ENCODE peak calls at places on chromosome 2, in four cellular contexts. V is H1, E is IMR-90, P is H9. G is an unnamed sample.

GRCh38 chr2:119431155-119431975 is at the start of gene TMEM37:
- DNase-seq in V (peak), E (peak), P (peak), G (peak)

GRCh38 chr2:13686262-13686661 is 946.3 kb upstream of the LRATD1 start:
- DNase-seq in V (no peak), E (no peak), P (no peak), G (no peak)

GRCh38 chr2:184444217-184444616 is 154.1 kb upstream of the ZNF804A start:
- DNase-seq in V (no peak), E (no peak), P (no peak), G (no peak)

GRCh38 chr2:228866781-228867180 is 404.3 kb downstream of the PID1 start:
- DNase-seq in V (no peak), E (no peak), P (no peak), G (no peak)

GRCh38 chr2:102599486-102599885 is 19.9 kb upstream of the SLC9A2 start:
- DNase-seq in V (no peak), E (no peak), P (peak), G (peak)

GRCh38 chr2:193907561-193907960 is 1712.8 kb upstream of the TMEFF2 start:
- DNase-seq in V (no peak), E (no peak), P (no peak), G (no peak)

GRCh38 chr2:216621292-216621691 is 11.9 kb upstream of the IGFBP2 start:
- DNase-seq in V (no peak), E (no peak), P (no peak), G (no peak)

GRCh38 chr2:129205766-129206165 is 773.7 kb upstream of the RAB6C start:
- DNase-seq in V (no peak), E (no peak), P (no peak), G (no peak)

GRCh38 chr2:194116861-194117260 is 1540.2 kb upstream of the SLC39A10 start:
- DNase-seq in V (no peak), E (no peak), P (no peak), G (no peak)

GRCh38 chr2:126655066-126655465 is 892 bp upstream of the GYPC start:
- DNase-seq in V (peak), E (peak), P (no peak), G (peak)

GRCh38 chr2:70851704-70852103 is 16.1 kb upstream of the CD207 start:
- DNase-seq in V (no peak), E (no peak), P (no peak), G (no peak)

GRCh38 chr2:223585691-223586090 is 16.5 kb downstream of the SCG2 start:
- DNase-seq in V (no peak), E (peak), P (no peak), G (no peak)

GRCh38 chr2:226118471-226119429 is 680.9 kb downstream of the IRS1 start:
- DNase-seq in V (no peak), E (peak), P (no peak), G (no peak)

GRCh38 chr2:123953848-123954247 is 71.2 kb upstream of the CNTNAP5 start:
- DNase-seq in V (no peak), E (peak), P (no peak), G (no peak)

GRCh38 chr2:240622631-240623235 is 2.5 kb upstream of the GPR35 start:
- DNase-seq in V (no peak), E (no peak), P (no peak), G (no peak)

GRCh38 chr2:232137748-232138147 is 176.2 kb downstream of the DIS3L2 start:
- DNase-seq in V (no peak), E (no peak), P (no peak), G (no peak)

GRCh38 chr2:29011650-29012060 is 30.6 kb downstream of the TOGARAM2 start:
- DNase-seq in V (no peak), E (no peak), P (no peak), G (no peak)

GRCh38 chr2:80475970-80476369 is 171.4 kb upstream of the LRRTM1 start:
- DNase-seq in V (no peak), E (no peak), P (no peak), G (no peak)

GRCh38 chr2:64608867-64609228 is 44.9 kb downstream of the SERTAD2 start:
- DNase-seq in V (peak), E (no peak), P (no peak), G (no peak)

GRCh38 chr2:46367286-46367685 is 70.1 kb downstream of the EPAS1 start:
- DNase-seq in V (no peak), E (peak), P (no peak), G (no peak)

GRCh38 chr2:45024600-45025291 is 15.5 kb upstream of the SIX2 start:
- DNase-seq in V (no peak), E (peak), P (no peak), G (peak)

GRCh38 chr2:55148269-55148668 is 83.8 kb downstream of the CLHC1 start:
- DNase-seq in V (no peak), E (peak), P (no peak), G (peak)

GRCh38 chr2:1750935-1751767 is 6.8 kb upstream of the PXDN start:
- DNase-seq in V (peak), E (peak), P (peak), G (peak)

GRCh38 chr2:74587664-74588277 is 33.3 kb downstream of the DOK1 start:
- DNase-seq in V (peak), E (peak), P (peak), G (peak)

GRCh38 chr2:38155025-38155424 is 79.1 kb upstream of the CYP1B1 start:
- DNase-seq in V (no peak), E (no peak), P (no peak), G (peak)

GRCh38 chr2:54438271-54438670 is 17.9 kb upstream of the SPTBN1 start:
- DNase-seq in V (no peak), E (no peak), P (no peak), G (no peak)

GRCh38 chr2:85678794-85679672 is 11.0 kb upstream of the SFTPB start:
- DNase-seq in V (peak), E (peak), P (peak), G (peak)

DNA sequence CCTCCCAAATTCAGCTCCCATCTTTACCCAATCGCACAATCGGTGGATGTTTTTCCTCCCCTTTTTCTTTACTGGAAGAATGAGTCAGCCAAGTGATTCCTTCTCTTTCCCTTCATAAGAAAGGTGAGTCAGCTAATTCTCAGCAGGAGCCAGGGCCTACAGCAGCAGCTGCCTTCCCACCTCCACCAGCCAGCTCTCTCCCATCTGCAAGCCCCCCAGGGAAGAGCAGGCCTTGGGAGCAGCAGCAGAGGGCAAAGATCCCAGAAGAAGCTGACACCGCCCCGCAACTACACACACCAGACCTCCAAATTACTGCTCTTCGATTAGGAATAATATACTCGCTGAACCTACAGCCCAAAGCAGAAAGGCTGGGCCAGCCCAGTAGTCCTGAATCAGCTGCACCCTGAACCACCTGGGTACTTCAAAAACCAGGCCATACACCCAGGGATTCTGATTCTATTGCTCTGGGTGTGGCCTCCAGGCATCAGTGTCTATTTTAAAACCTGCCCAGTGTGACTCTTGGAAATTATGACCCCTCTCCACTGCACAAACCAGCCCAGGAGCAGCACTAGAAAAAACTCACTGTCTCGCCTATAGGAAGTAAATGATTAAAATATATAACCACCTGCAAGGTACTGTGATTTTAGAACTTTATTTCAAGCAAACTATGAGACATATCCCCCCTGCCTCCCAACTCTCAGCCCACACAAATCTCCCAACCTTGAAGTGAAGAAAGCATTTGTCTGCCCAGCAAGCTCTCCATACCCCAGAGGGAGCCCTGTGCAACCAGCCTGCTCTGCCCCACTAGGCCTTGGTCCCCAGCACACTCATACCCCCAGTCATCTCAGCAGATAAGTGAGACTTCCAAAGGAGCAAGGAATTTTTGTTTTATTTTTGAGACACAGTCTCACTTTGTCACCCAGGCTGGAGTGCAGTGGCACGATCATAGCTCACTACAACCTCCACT is 7.3 kb downstream of the SFXN5 start:
- DNase-seq in V (peak), E (peak), P (peak), G (peak)
- H4K8ac ChIP-seq in V (no peak), E (peak), P (no peak), G (no peak)

GRCh38 chr2:187847245-187848208 is 293.3 kb upstream of the TFPI start:
- DNase-seq in V (no peak), E (no peak), P (no peak), G (no peak)

GRCh38 chr2:187842315-187842714 is 288.1 kb upstream of the TFPI start:
- DNase-seq in V (no peak), E (no peak), P (no peak), G (no peak)

GRCh38 chr2:187842978-187843847 is 289.0 kb upstream of the TFPI start:
- DNase-seq in V (no peak), E (peak), P (no peak), G (peak)
- H4K5ac ChIP-seq in V (no peak), E (no peak), P (no peak), G (no peak)

DNA sequence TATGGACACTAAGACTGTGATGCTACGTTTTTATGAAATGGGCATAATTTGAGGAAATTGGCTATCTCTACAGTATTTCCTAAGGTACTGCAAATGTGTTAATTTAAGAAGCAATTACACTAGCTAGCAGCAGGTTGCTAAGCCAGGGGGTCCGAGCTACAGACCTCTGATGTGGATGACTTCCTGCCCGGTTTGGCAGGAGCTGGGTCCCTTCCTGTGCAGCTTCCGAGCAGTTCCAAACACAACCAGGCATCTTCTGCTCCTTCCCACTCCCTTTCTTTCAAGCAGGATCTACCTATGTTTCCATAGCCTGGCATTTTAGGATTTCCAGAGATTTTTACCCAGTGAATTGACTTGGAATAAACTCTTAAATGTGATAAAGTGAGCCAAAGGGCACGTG is 55.7 kb downstream of the SCN2A start:
- DNase-seq in V (no peak), E (no peak), P (no peak), G (no peak)
- H4K8ac ChIP-seq in V (no peak), E (no peak), P (no peak), G (no peak)

DNA sequence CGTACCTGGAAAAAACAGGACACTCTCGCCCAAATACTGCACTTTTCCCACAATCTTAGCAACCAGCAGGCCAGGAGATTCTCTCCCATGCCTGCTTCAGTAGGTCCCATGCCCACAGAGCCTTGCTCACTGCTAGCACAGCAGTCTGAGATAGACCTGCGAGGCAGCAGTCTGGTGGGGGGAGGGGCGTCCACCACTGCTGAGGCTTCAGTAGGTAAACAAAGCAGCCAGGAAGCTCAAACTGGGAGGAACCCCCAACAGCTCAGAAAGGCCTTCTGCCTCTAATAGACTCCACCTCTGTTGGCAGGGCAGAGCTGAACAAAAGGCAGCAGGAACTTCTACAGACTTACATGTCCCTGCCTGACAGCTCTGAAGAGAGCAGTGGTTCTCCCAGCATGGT is 1202.8 kb upstream of the ACVR2A start:
- DNase-seq in V (no peak), E (no peak), P (peak), G (peak)
- H4K5ac ChIP-seq in V (no peak), E (no peak), P (no peak), G (no peak)

GRCh38 chr2:207625014-207625755 is at the start of gene METTL21A:
- DNase-seq in V (peak), E (peak), P (peak), G (peak)

GRCh38 chr2:207621640-207622039 is 3.6 kb downstream of the METTL21A start:
- DNase-seq in V (no peak), E (no peak), P (no peak), G (no peak)

GRCh38 chr2:207619764-207620203 is 5.4 kb downstream of the METTL21A start:
- DNase-seq in V (no peak), E (no peak), P (no peak), G (no peak)

GRCh38 chr2:207629553-207629952 is 4.4 kb upstream of the METTL21A start:
- DNase-seq in V (no peak), E (no peak), P (no peak), G (no peak)

GRCh38 chr2:207624170-207625013 is 802 bp downstream of the METTL21A start:
- DNase-seq in V (peak), E (peak), P (peak), G (peak)
- H4K8ac ChIP-seq in V (peak), E (peak), P (no peak), G (no peak)